ENCODE peak calls at places on chromosomes 3 and 15, in ten cellular contexts. One of them, this sample, is unnamed.

GRCh38 chr3:12831582-12831866 is 9.8 kb downstream of the RPL32 start:
- DNase-seq in cardiac muscle cell: no peak
- DNase-seq in fibroblast of lung: no peak
- DNase-seq in thoracic aorta: no peak
- DNase-seq in fibroblast of villous mesenchyme: no peak
- DNase-seq in esophagus squamous epithelium: no peak
- DNase-seq in A549: no peak
- DNase-seq in choroid plexus epithelial cell: no peak
- DNase-seq in brain microvascular endothelial cell: no peak
- DNase-seq in GM23338: no peak
- DNase-seq in this sample: no peak

GRCh38 chr3:161273589-161274218 is 52.6 kb downstream of the NMD3 start:
- DNase-seq in fibroblast of lung: peak; percentile 35
- DNase-seq in brain microvascular endothelial cell: peak; percentile 27
- DNase-seq in GM23338: peak; percentile 78
- DNase-seq in A549: no peak
- DNase-seq in fibroblast of villous mesenchyme: peak; percentile 56
- DNase-seq in thoracic aorta: no peak
- DNase-seq in esophagus squamous epithelium: no peak
- DNase-seq in choroid plexus epithelial cell: peak; percentile 75
- DNase-seq in cardiac muscle cell: peak; percentile 65
- DNase-seq in this sample: no peak

GRCh38 chr15:29133321-29133720 is 136.3 kb downstream of the NSMCE3 start:
- DNase-seq in choroid plexus epithelial cell: no peak
- DNase-seq in fibroblast of villous mesenchyme: no peak
- DNase-seq in fibroblast of lung: no peak
- DNase-seq in cardiac muscle cell: no peak
- DNase-seq in A549: no peak
- DNase-seq in esophagus squamous epithelium: no peak
- DNase-seq in brain microvascular endothelial cell: no peak
- DNase-seq in GM23338: no peak
- DNase-seq in thoracic aorta: no peak
- DNase-seq in this sample: no peak

GRCh38 chr3:154684021-154684420 is 254.0 kb upstream of the GPR149 start:
- DNase-seq in GM23338: peak; percentile 73
- DNase-seq in fibroblast of lung: no peak
- DNase-seq in thoracic aorta: no peak
- DNase-seq in esophagus squamous epithelium: no peak
- DNase-seq in brain microvascular endothelial cell: no peak
- DNase-seq in choroid plexus epithelial cell: no peak
- DNase-seq in cardiac muscle cell: no peak
- DNase-seq in fibroblast of villous mesenchyme: no peak
- DNase-seq in A549: no peak
- DNase-seq in this sample: no peak

GRCh38 chr3:123218990-123219389 is 17.2 kb downstream of the SEC22A start:
- DNase-seq in fibroblast of lung: no peak
- DNase-seq in GM23338: no peak
- DNase-seq in A549: no peak
- DNase-seq in choroid plexus epithelial cell: no peak
- DNase-seq in esophagus squamous epithelium: no peak
- DNase-seq in cardiac muscle cell: no peak
- DNase-seq in fibroblast of villous mesenchyme: no peak
- DNase-seq in thoracic aorta: no peak
- DNase-seq in brain microvascular endothelial cell: no peak
- DNase-seq in this sample: no peak

GRCh38 chr3:38742551-38742950 is 73.5 kb downstream of the SCN10A start:
- DNase-seq in fibroblast of lung: no peak
- DNase-seq in thoracic aorta: no peak
- DNase-seq in fibroblast of villous mesenchyme: no peak
- DNase-seq in choroid plexus epithelial cell: no peak
- DNase-seq in brain microvascular endothelial cell: no peak
- DNase-seq in GM23338: no peak
- DNase-seq in esophagus squamous epithelium: no peak
- DNase-seq in cardiac muscle cell: no peak
- DNase-seq in A549: no peak
- DNase-seq in this sample: no peak

GRCh38 chr15:93942140-93942808 is 289.1 kb upstream of the MCTP2 start:
- DNase-seq in cardiac muscle cell: no peak
- DNase-seq in A549: no peak
- DNase-seq in thoracic aorta: no peak
- DNase-seq in esophagus squamous epithelium: no peak
- DNase-seq in choroid plexus epithelial cell: no peak
- DNase-seq in brain microvascular endothelial cell: no peak
- DNase-seq in fibroblast of lung: peak; percentile 51
- DNase-seq in fibroblast of villous mesenchyme: peak; percentile 14
- DNase-seq in GM23338: no peak
- DNase-seq in this sample: no peak

GRCh38 chr3:109224333-109224732 is 87.8 kb downstream of the C3orf85 start:
- DNase-seq in brain microvascular endothelial cell: no peak
- DNase-seq in thoracic aorta: no peak
- DNase-seq in esophagus squamous epithelium: no peak
- DNase-seq in cardiac muscle cell: no peak
- DNase-seq in choroid plexus epithelial cell: no peak
- DNase-seq in A549: no peak
- DNase-seq in fibroblast of lung: no peak
- DNase-seq in fibroblast of villous mesenchyme: no peak
- DNase-seq in GM23338: peak; percentile 75
- DNase-seq in this sample: no peak

GRCh38 chr3:155664922-155665695 is 79.8 kb downstream of the PLCH1 start:
- DNase-seq in fibroblast of villous mesenchyme: peak; percentile 94
- DNase-seq in cardiac muscle cell: no peak
- DNase-seq in fibroblast of lung: peak; percentile 87
- DNase-seq in GM23338: peak; percentile 20
- DNase-seq in choroid plexus epithelial cell: peak; percentile 94
- DNase-seq in esophagus squamous epithelium: peak; percentile 0
- DNase-seq in A549: peak; percentile 31
- DNase-seq in thoracic aorta: no peak
- DNase-seq in brain microvascular endothelial cell: peak; percentile 85
- DNase-seq in this sample: peak; percentile 59

GRCh38 chr3:11238057-11238456 is 34.1 kb upstream of the ATG7 start:
- DNase-seq in thoracic aorta: no peak
- DNase-seq in GM23338: no peak
- DNase-seq in A549: no peak
- DNase-seq in fibroblast of lung: peak; percentile 97
- DNase-seq in fibroblast of villous mesenchyme: peak; percentile 96
- DNase-seq in cardiac muscle cell: no peak
- DNase-seq in choroid plexus epithelial cell: peak; percentile 94
- DNase-seq in brain microvascular endothelial cell: peak; percentile 59
- DNase-seq in esophagus squamous epithelium: no peak
- DNase-seq in this sample: peak; percentile 89

GRCh38 chr3:128987701-128988100 is 6.2 kb downstream of the CFAP92 start:
- DNase-seq in A549: no peak
- DNase-seq in choroid plexus epithelial cell: no peak
- DNase-seq in fibroblast of villous mesenchyme: no peak
- DNase-seq in thoracic aorta: no peak
- DNase-seq in GM23338: no peak
- DNase-seq in brain microvascular endothelial cell: no peak
- DNase-seq in cardiac muscle cell: no peak
- DNase-seq in esophagus squamous epithelium: no peak
- DNase-seq in fibroblast of lung: no peak
- DNase-seq in this sample: no peak

DNA sequence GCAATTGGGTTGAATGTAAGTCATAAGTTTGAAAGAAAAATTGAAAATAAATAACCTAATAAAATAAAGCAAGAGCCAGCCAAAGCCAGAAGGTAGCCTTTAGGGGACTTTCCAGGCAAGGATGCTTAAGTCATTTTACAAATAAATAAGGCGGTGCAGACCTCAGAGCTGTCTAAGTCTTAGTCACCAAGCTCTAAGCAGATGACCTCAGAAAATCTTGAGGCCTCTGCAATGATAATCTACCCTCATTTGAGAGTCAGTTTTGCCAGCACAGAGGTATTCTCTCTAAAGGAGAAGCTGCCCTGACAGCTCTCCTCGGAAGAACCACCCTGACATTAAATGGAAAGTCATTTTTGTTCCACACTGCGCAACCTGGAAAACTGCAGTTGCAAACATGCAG is 113.9 kb downstream of the OXNAD1 start:
- DNase-seq in brain microvascular endothelial cell: peak; percentile 58
- DNase-seq in choroid plexus epithelial cell: peak; percentile 47
- DNase-seq in thoracic aorta: no peak
- DNase-seq in fibroblast of lung: peak; percentile 73
- DNase-seq in esophagus squamous epithelium: no peak
- DNase-seq in A549: no peak
- DNase-seq in cardiac muscle cell: no peak
- DNase-seq in GM23338: no peak
- DNase-seq in fibroblast of villous mesenchyme: peak; percentile 25
- DNase-seq in this sample: no peak
- H3K4me3 ChIP-seq in brain microvascular endothelial cell: no peak overlapping the region
- H3K4me3 ChIP-seq in choroid plexus epithelial cell: no peak overlapping the region
- H3K4me3 ChIP-seq in thoracic aorta: no peak overlapping the region
- H3K4me3 ChIP-seq in fibroblast of lung: no peak overlapping the region
- H3K4me3 ChIP-seq in esophagus squamous epithelium: no peak overlapping the region
- H3K4me3 ChIP-seq in A549: no peak overlapping the region
- H3K4me3 ChIP-seq in cardiac muscle cell: no peak overlapping the region
- H3K4me3 ChIP-seq in GM23338: no peak overlapping the region
- H3K4me3 ChIP-seq in fibroblast of villous mesenchyme: no peak overlapping the region
- H3K4me3 ChIP-seq in this sample: no peak overlapping the region

DNA sequence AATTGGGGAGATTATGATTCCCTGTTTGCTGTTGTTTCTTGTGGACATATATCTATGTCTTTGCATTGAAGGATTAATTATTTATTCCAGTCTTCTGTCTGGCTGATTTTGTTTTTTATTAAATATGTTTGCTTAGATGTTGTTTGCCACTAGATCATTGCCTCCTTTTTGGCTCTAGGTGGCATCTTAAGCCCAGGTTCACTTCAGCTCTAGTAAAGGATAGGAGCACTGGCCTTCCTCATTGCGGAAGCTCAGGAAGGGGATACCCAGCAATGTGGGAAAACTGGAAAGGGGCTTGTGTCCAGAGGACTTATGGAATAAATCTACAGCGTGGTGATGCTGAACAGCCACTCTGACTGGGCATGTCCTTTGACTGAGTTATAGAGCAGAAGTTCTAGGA is 821.6 kb downstream of the PDCD6IP start:
- DNase-seq in brain microvascular endothelial cell: no peak
- DNase-seq in esophagus squamous epithelium: no peak
- DNase-seq in choroid plexus epithelial cell: no peak
- DNase-seq in GM23338: peak; percentile 60
- DNase-seq in thoracic aorta: no peak
- DNase-seq in cardiac muscle cell: no peak
- DNase-seq in fibroblast of lung: no peak
- DNase-seq in fibroblast of villous mesenchyme: no peak
- DNase-seq in A549: no peak
- DNase-seq in this sample: no peak
- TF ChIP-seq CTCF in brain microvascular endothelial cell: no peak
- TF ChIP-seq CTCF in esophagus squamous epithelium: no peak
- TF ChIP-seq CTCF in choroid plexus epithelial cell: no peak
- TF ChIP-seq CTCF in GM23338: peak; percentile 57
- TF ChIP-seq CTCF in thoracic aorta: no peak
- TF ChIP-seq CTCF in cardiac muscle cell: no peak
- TF ChIP-seq CTCF in fibroblast of lung: no peak
- TF ChIP-seq CTCF in fibroblast of villous mesenchyme: no peak
- TF ChIP-seq CTCF in A549: no peak
- TF ChIP-seq CTCF in this sample: no peak

GRCh38 chr15:25803036-25803435 is 60.1 kb downstream of the ATP10A start:
- DNase-seq in fibroblast of villous mesenchyme: no peak
- DNase-seq in fibroblast of lung: no peak
- DNase-seq in brain microvascular endothelial cell: no peak
- DNase-seq in esophagus squamous epithelium: no peak
- DNase-seq in thoracic aorta: no peak
- DNase-seq in choroid plexus epithelial cell: no peak
- DNase-seq in GM23338: no peak
- DNase-seq in A549: no peak
- DNase-seq in cardiac muscle cell: no peak
- DNase-seq in this sample: no peak
- H3K4me3 ChIP-seq in fibroblast of villous mesenchyme: no peak overlapping the region
- H3K4me3 ChIP-seq in fibroblast of lung: no peak overlapping the region
- H3K4me3 ChIP-seq in brain microvascular endothelial cell: no peak overlapping the region
- H3K4me3 ChIP-seq in esophagus squamous epithelium: no peak overlapping the region
- H3K4me3 ChIP-seq in thoracic aorta: no peak overlapping the region
- H3K4me3 ChIP-seq in choroid plexus epithelial cell: no peak overlapping the region
- H3K4me3 ChIP-seq in GM23338: no peak overlapping the region
- H3K4me3 ChIP-seq in A549: no peak overlapping the region
- H3K4me3 ChIP-seq in cardiac muscle cell: no peak overlapping the region
- H3K4me3 ChIP-seq in this sample: no peak overlapping the region

GRCh38 chr3:37474936-37475335 is 300.6 kb upstream of the LRRFIP2 start:
- DNase-seq in fibroblast of villous mesenchyme: no peak
- DNase-seq in esophagus squamous epithelium: no peak
- DNase-seq in GM23338: no peak
- DNase-seq in cardiac muscle cell: no peak
- DNase-seq in A549: no peak
- DNase-seq in brain microvascular endothelial cell: no peak
- DNase-seq in fibroblast of lung: no peak
- DNase-seq in choroid plexus epithelial cell: no peak
- DNase-seq in thoracic aorta: no peak
- DNase-seq in this sample: no peak

GRCh38 chr3:37480003-37480402 is 305.6 kb upstream of the LRRFIP2 start:
- DNase-seq in thoracic aorta: no peak
- DNase-seq in cardiac muscle cell: no peak
- DNase-seq in A549: no peak
- DNase-seq in esophagus squamous epithelium: no peak
- DNase-seq in choroid plexus epithelial cell: no peak
- DNase-seq in fibroblast of lung: no peak
- DNase-seq in fibroblast of villous mesenchyme: no peak
- DNase-seq in GM23338: no peak
- DNase-seq in brain microvascular endothelial cell: no peak
- DNase-seq in this sample: no peak

GRCh38 chr3:37475435-37475834 is 301.1 kb upstream of the LRRFIP2 start:
- DNase-seq in fibroblast of villous mesenchyme: peak; percentile 12
- DNase-seq in A549: no peak
- DNase-seq in thoracic aorta: no peak
- DNase-seq in fibroblast of lung: no peak
- DNase-seq in choroid plexus epithelial cell: no peak
- DNase-seq in brain microvascular endothelial cell: no peak
- DNase-seq in esophagus squamous epithelium: no peak
- DNase-seq in cardiac muscle cell: no peak
- DNase-seq in GM23338: no peak
- DNase-seq in this sample: no peak

GRCh38 chr3:37477275-37477674 is 302.9 kb upstream of the LRRFIP2 start:
- DNase-seq in choroid plexus epithelial cell: no peak
- DNase-seq in A549: no peak
- DNase-seq in esophagus squamous epithelium: no peak
- DNase-seq in fibroblast of villous mesenchyme: no peak
- DNase-seq in fibroblast of lung: no peak
- DNase-seq in thoracic aorta: no peak
- DNase-seq in cardiac muscle cell: no peak
- DNase-seq in GM23338: no peak
- DNase-seq in brain microvascular endothelial cell: no peak
- DNase-seq in this sample: no peak

DNA sequence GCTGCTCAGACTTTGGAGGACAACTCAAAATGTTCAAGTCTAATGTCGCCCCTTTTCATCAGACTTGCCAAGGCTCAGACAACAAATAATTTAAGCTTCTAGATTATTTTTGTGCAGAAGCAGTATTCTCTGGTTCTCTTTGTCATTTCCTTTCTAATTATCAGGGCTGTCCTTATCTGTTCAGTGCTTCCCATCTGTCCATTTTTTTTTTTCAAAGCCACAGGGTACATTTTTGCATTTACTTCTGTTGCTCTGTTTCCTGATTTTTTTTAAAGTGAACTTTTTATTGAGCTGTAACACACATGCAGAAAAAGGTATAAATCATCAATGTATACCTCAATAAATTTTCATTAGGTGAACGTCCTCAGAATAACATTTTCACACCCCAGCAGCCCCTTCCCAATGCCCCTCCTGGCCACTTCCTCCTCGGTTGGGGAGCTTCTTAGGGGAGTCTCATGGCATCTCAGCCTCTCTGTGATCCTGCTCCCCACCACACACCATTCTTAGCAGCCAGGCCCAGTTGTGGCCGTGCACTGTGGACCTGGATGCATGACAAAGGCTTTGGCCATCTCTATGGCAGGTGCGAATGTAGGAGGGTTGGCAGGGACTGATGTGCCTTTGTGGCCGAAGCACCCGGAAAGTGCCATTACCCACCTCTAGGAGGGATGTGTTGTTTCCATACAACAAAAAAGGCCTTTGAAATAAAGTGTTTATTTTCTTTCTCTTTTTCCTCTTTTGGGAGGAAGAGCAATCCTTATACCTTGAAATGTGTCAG is 303.5 kb upstream of the LRRFIP2 start:
- DNase-seq in brain microvascular endothelial cell: no peak
- DNase-seq in cardiac muscle cell: no peak
- DNase-seq in fibroblast of villous mesenchyme: no peak
- DNase-seq in choroid plexus epithelial cell: no peak
- DNase-seq in fibroblast of lung: no peak
- DNase-seq in A549: no peak
- DNase-seq in GM23338: no peak
- DNase-seq in esophagus squamous epithelium: no peak
- DNase-seq in thoracic aorta: no peak
- DNase-seq in this sample: no peak
- TF ChIP-seq CTCF in brain microvascular endothelial cell: no peak
- TF ChIP-seq CTCF in cardiac muscle cell: no peak
- TF ChIP-seq CTCF in fibroblast of villous mesenchyme: no peak
- TF ChIP-seq CTCF in choroid plexus epithelial cell: no peak
- TF ChIP-seq CTCF in fibroblast of lung: no peak
- TF ChIP-seq CTCF in A549: no peak
- TF ChIP-seq CTCF in GM23338: no peak
- TF ChIP-seq CTCF in esophagus squamous epithelium: no peak
- TF ChIP-seq CTCF in thoracic aorta: no peak
- TF ChIP-seq CTCF in this sample: no peak